ENCODE peak calls at places on chromosome 21, in four cellular contexts. Z is spleen, W is neuronal stem cell, Q is lung. H is an unnamed sample. For H3K4me1, the result is how much of the 10 kb centered on the place peaks cover.

GRCh38 chr21:46205766-46206162 is 21.5 kb upstream of the SPATC1L start:
- DNase-seq in Q (no peak), Z (peak), W (no peak), H (no peak)

GRCh38 chr21:23986987-23987386 is 1620.3 kb downstream of the MRPL39 start:
- DNase-seq in W (no peak), Z (no peak), Q (no peak), H (no peak)

GRCh38 chr21:31182231-31183129 is 144.2 kb upstream of the KRTAP19-8 start:
- DNase-seq in Q (no peak), Z (no peak), W (no peak), H (no peak)

GRCh38 chr21:39175154-39175553 is 8.1 kb downstream of the PSMG1 start:
- DNase-seq in Z (no peak), W (no peak), Q (no peak), H (no peak)

GRCh38 chr21:38645282-38645681 is 147.0 kb upstream of the ERG start:
- DNase-seq in Q (no peak), W (no peak), Z (no peak), H (no peak)

GRCh38 chr21:22791986-22792560 is 1793.9 kb downstream of the NCAM2 start:
- DNase-seq in Z (no peak), W (peak), Q (no peak), H (peak)

GRCh38 chr21:33945652-33946270 is 30.2 kb upstream of the ATP5PO start:
- DNase-seq in Q (no peak), Z (no peak), W (no peak), H (no peak)

GRCh38 chr21:46061950-46062349 is 36.0 kb upstream of the COL6A2 start:
- DNase-seq in Z (peak), W (no peak), Q (no peak), H (no peak)

GRCh38 chr21:17602874-17603273 is 9.8 kb downstream of the BTG3 start:
- DNase-seq in Z (no peak), Q (no peak), W (no peak), H (no peak)

GRCh38 chr21:15966216-15966615 is 236.4 kb downstream of the USP25 start:
- DNase-seq in Z (no peak), W (no peak), Q (no peak), H (no peak)

GRCh38 chr21:33477066-33477465 is 2.7 kb downstream of the TMEM50B start:
- DNase-seq in W (no peak), Z (no peak), Q (no peak), H (no peak)

GRCh38 chr21:38721055-38721454 is 84.7 kb upstream of the ETS2 start:
- DNase-seq in Q (no peak), W (no peak), Z (no peak), H (no peak)

GRCh38 chr21:34846601-34847112 is 177.9 kb downstream of the CLIC6 start:
- DNase-seq in Q (peak), Z (no peak), W (peak), H (no peak)

GRCh38 chr21:45300786-45301520 is 13.3 kb upstream of the POFUT2 start:
- DNase-seq in Z (peak), Q (no peak), W (no peak), H (no peak)

GRCh38 chr21:38863291-38863690 is 57.6 kb downstream of the ETS2 start:
- DNase-seq in Z (no peak), W (no peak), Q (no peak), H (no peak)

GRCh38 chr21:16192900-16193299 is 463.1 kb downstream of the USP25 start:
- DNase-seq in Z (no peak), Q (no peak), W (no peak), H (no peak)

DNA sequence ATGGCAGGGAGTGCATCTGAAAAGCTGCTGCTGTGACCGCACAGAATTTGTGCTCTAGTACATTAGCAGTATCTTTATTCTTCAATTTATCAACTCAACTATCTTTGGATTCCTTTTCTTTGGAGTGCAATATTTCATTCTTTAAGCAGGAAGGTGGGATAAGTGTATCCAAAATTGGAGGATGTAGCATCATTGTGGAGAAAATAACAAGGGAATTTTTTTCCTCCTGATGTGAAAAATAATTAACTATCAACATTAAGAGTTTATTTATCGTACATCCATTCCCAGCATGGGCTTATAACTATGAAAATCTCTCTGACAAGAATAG is 25.5 kb downstream of the MAP3K7CL start:
- DNase-seq in Q (no peak), Z (no peak), W (no peak), H (no peak)
- H3K4me3 ChIP-seq in Q (no peak), Z (peak), W (no peak), H (no peak)

GRCh38 chr21:42049578-42050430 is 21.3 kb upstream of the UMODL1 start:
- DNase-seq in Q (no peak), Z (peak), W (no peak), H (no peak)
- H3K4me1 ChIP-seq in Q (under half), Z (under half), W (under half), H (under half)

GRCh38 chr21:29346771-29347170 is 48.0 kb downstream of the BACH1 start:
- DNase-seq in Z (no peak), W (no peak), Q (no peak), H (no peak)

GRCh38 chr21:29340228-29340627 is 41.5 kb downstream of the BACH1 start:
- DNase-seq in W (no peak), Q (no peak), Z (no peak), H (no peak)

GRCh38 chr21:29342394-29342957 is 43.8 kb downstream of the BACH1 start:
- DNase-seq in Q (no peak), Z (no peak), W (no peak), H (no peak)

GRCh38 chr21:29346281-29346680 is 47.6 kb downstream of the BACH1 start:
- DNase-seq in Q (no peak), W (no peak), Z (no peak), H (no peak)

GRCh38 chr21:29343517-29343916 is 44.8 kb downstream of the BACH1 start:
- DNase-seq in W (no peak), Q (no peak), Z (no peak), H (no peak)
- H3K4me3 ChIP-seq in W (no peak), Q (no peak), Z (no peak), H (no peak)

GRCh38 chr21:43778469-43779335 is 2.6 kb upstream of the CSTB start:
- DNase-seq in W (no peak), Q (no peak), Z (peak), H (no peak)

GRCh38 chr21:43779660-43780059 is 3.6 kb upstream of the CSTB start:
- DNase-seq in Z (no peak), W (no peak), Q (no peak), H (no peak)

GRCh38 chr21:43775190-43775589 is 918 bp downstream of the CSTB start:
- DNase-seq in Z (no peak), Q (no peak), W (no peak), H (no peak)

GRCh38 chr21:43775795-43776430 is at the start of gene CSTB:
- DNase-seq in Z (peak), W (no peak), Q (peak), H (peak)

GRCh38 chr21:43777953-43778352 is 1.8 kb upstream of the CSTB start:
- DNase-seq in Z (no peak), Q (no peak), W (no peak), H (no peak)
- H3K4me1 ChIP-seq in Z (half or more), Q (under half), W (under half), H (under half)

GRCh38 chr21:43892984-43893535 is 28.0 kb downstream of the AGPAT3 start:
- DNase-seq in W (no peak), Q (no peak), Z (peak), H (no peak)
- H3K4me3 ChIP-seq in W (no peak), Q (no peak), Z (peak), H (no peak)

H was measured in HAP-1.